ENCODE peak calls at places on chromosomes 11 and 22, in five cellular contexts. S is IMR-90, J is mesendoderm, U is mesenchymal stem cell, H is H9. R is an unnamed sample.

GRCh38 chr11:19191530-19192169 is 10.1 kb downstream of the CSRP3 start:
- DNase-seq in S (no peak), J (peak), U (peak), H (no peak), R (no peak)

GRCh38 chr22:48370508-48371325 is 1457.0 kb downstream of the BRD1 start:
- DNase-seq in S (no peak), J (peak), U (no peak), H (no peak), R (no peak)

GRCh38 chr11:129734654-129735053 is 81.0 kb upstream of the TMEM45B start:
- DNase-seq in S (no peak), J (no peak), U (no peak), H (no peak), R (no peak)

GRCh38 chr22:46079093-46079860 is 71.0 kb upstream of the PPARA start:
- DNase-seq in S (no peak), J (no peak), U (no peak), H (no peak), R (no peak)

GRCh38 chr22:46866591-46866990 is 104.1 kb downstream of the TBC1D22A start:
- DNase-seq in S (peak), J (peak), U (peak), H (no peak), R (no peak)

GRCh38 chr22:48146426-48146825 is 1384.0 kb downstream of the TBC1D22A start:
- DNase-seq in S (no peak), J (no peak), U (no peak), H (no peak), R (no peak)

GRCh38 chr22:29477919-29478318 is 2.1 kb upstream of the NEFH start:
- DNase-seq in S (no peak), J (peak), U (no peak), H (no peak), R (no peak)

GRCh38 chr22:42074153-42074750 is at the start of gene PHETA2:
- DNase-seq in S (peak), J (peak), U (no peak), H (peak), R (no peak)

GRCh38 chr11:104332110-104332509 is 168.2 kb upstream of the PDGFD start:
- DNase-seq in S (no peak), J (peak), U (no peak), H (peak), R (peak)

GRCh38 chr11:124538019-124538418 is 5.4 kb downstream of the OR8B12 start:
- DNase-seq in S (peak), J (peak), U (peak), H (no peak), R (no peak)

GRCh38 chr22:50683086-50683993 is 10.7 kb downstream of the SHANK3 start:
- DNase-seq in S (no peak), J (no peak), U (no peak), H (no peak), R (no peak)

GRCh38 chr11:100793525-100793924 is 106.4 kb downstream of the ARHGAP42 start:
- DNase-seq in S (no peak), J (no peak), U (no peak), H (no peak), R (no peak)

GRCh38 chr11:60155928-60156327 is 27.0 kb downstream of the MS4A6A start:
- DNase-seq in S (no peak), J (peak), U (no peak), H (no peak), R (no peak)

GRCh38 chr11:63937713-63938480 is 905 bp upstream of the NAA40 start:
- DNase-seq in S (no peak), J (peak), U (no peak), H (peak), R (no peak)

GRCh38 chr11:10490398-10491232 is 35.6 kb downstream of the AMPD3 start:
- DNase-seq in S (peak), J (peak), U (peak), H (peak), R (peak)

GRCh38 chr11:118898400-118899295 is 15.0 kb downstream of the CXCR5 start:
- DNase-seq in S (no peak), J (no peak), U (no peak), H (no peak), R (no peak)

GRCh38 chr22:23696326-23696851 is 5.6 kb downstream of the RGL4 start:
- DNase-seq in S (peak), J (no peak), U (no peak), H (no peak), R (no peak)

GRCh38 chr11:2421226-2421994 is 20.9 kb downstream of the TSSC4 start:
- DNase-seq in S (no peak), J (no peak), U (no peak), H (no peak), R (no peak)

GRCh38 chr11:94786264-94787126 is 18.3 kb downstream of the AMOTL1 start:
- DNase-seq in S (peak), J (peak), U (peak), H (peak), R (no peak)

GRCh38 chr22:42926034-42926433 is 69.0 kb upstream of the ARFGAP3 start:
- DNase-seq in S (no peak), J (no peak), U (no peak), H (no peak), R (no peak)

GRCh38 chr11:1746516-1746931 is 3.9 kb downstream of the IFITM10 start:
- DNase-seq in S (no peak), J (no peak), U (no peak), H (no peak), R (no peak)

GRCh38 chr11:118622376-118623290 is 15.2 kb downstream of the PHLDB1 start:
- DNase-seq in S (peak), J (no peak), U (peak), H (no peak), R (no peak)

GRCh38 chr22:47851586-47851985 is 1089.1 kb downstream of the TBC1D22A start:
- DNase-seq in S (no peak), J (no peak), U (no peak), H (no peak), R (no peak)

GRCh38 chr11:86021390-86021789 is 47.5 kb downstream of the PICALM start:
- DNase-seq in S (no peak), J (no peak), U (no peak), H (no peak), R (no peak)

GRCh38 chr22:31313366-31314147 is 21.3 kb upstream of the PIK3IP1 start:
- DNase-seq in S (peak), J (peak), U (peak), H (peak), R (peak)

GRCh38 chr11:18367431-18367830 is 26.9 kb upstream of the LDHA start:
- DNase-seq in S (peak), J (no peak), U (no peak), H (no peak), R (no peak)

GRCh38 chr11:69744435-69744834 is 30.7 kb downstream of the FGF4 start:
- DNase-seq in S (peak), J (peak), U (peak), H (peak), R (no peak)
- H2BK120ac ChIP-seq in S (peak), J (no peak), U (no peak), H (no peak), R (no peak)

DNA sequence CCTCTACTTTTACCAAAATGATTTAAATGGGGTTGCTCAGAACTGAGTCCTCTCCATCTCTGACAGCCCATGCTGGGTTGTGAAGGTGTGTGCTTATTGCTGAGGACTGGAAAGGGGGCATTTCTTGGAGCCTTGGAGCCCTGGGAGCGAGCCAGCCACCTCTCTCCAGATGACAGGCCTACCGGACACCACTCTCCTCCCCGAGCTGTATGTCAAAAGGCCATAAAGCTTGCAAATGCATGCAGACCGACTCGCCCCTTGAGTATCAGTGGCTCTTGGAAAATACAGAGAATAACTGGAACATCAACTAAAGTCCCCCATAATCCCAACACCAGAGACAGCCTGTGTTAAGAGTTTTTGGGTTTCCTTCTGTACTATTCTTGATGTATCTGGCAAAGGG is 67.9 kb upstream of the PITPNB start:
- DNase-seq in S (no peak), J (no peak), U (peak), H (no peak), R (no peak)
- H2BK120ac ChIP-seq in S (peak), J (no peak), U (no peak), H (no peak), R (no peak)

GRCh38 chr11:57633394-57634058 is 16.2 kb downstream of the YPEL4 start:
- DNase-seq in S (no peak), J (no peak), U (no peak), H (no peak), R (no peak)
- H2BK120ac ChIP-seq in S (no peak), J (no peak), U (no peak), H (no peak), R (no peak)

DNA sequence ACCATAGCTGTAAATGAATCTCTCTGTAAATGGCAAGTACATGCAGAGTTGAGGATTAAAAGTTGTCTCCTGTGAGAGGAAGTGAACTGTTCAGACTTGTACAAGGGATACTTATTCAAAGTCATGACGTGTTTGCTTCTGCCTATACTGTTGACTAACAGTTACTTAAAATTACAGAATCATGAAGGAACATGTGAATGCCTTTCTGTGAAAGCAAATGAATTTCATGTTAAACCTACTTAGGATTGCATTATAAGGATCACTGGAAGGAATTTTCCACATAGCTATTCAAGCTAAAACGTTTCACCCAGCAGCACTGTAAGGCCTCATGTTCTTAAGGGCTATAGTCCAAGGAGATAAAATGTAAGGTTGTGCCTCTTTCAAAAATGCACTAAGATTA is 93.4 kb upstream of the BIRC3 start:
- DNase-seq in S (peak), J (no peak), U (peak), H (no peak), R (no peak)
- H2BK120ac ChIP-seq in S (no peak), J (no peak), U (no peak), H (no peak), R (no peak)

GRCh38 chr11:65473275-65473860 is 25.5 kb upstream of the MALAT1 start:
- DNase-seq in S (peak), J (no peak), U (no peak), H (no peak), R (no peak)

GRCh38 chr11:65479184-65480145 is 19.4 kb upstream of the MALAT1 start:
- DNase-seq in S (peak), J (peak), U (peak), H (peak), R (no peak)

GRCh38 chr11:65478411-65479183 is 20.2 kb upstream of the MALAT1 start:
- DNase-seq in S (peak), J (no peak), U (no peak), H (no peak), R (no peak)

GRCh38 chr11:65477271-65478029 is 21.4 kb upstream of the MALAT1 start:
- DNase-seq in S (peak), J (peak), U (peak), H (peak), R (peak)

DNA sequence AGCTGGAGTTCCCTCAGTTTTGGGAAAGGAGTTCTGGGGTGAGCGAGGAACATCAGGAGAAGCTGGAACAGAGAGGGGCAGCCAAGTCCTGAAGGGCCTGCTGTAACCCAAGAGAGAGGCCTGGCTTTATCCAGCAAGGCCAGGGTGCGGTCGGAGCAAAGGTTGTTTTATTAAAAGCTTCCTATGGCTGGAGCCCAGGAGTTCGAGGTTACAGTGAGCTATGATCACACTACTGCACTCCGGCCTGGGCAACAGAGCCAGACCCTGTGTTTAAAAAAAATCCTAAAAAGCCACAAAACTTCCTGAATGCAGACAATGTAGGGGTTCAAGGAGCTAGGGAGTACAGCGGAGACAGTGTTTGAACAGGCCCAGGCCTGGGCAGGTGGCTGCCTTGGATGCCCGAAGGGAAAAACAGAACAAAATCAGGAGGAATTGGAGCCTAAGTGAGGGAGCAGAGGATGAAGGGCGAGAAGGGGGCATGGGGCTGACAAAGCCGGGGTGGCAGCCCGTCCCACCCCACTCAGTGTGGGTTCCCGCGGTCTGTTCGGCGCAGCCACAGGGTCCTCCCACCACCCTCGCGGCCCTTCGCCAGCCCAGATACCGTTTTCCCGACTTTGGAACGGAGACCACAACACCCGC is 22.1 kb upstream of the MALAT1 start:
- DNase-seq in S (no peak), J (no peak), U (peak), H (no peak), R (no peak)
- H2BK120ac ChIP-seq in S (peak), J (peak), U (peak), H (no peak), R (no peak)

DNA sequence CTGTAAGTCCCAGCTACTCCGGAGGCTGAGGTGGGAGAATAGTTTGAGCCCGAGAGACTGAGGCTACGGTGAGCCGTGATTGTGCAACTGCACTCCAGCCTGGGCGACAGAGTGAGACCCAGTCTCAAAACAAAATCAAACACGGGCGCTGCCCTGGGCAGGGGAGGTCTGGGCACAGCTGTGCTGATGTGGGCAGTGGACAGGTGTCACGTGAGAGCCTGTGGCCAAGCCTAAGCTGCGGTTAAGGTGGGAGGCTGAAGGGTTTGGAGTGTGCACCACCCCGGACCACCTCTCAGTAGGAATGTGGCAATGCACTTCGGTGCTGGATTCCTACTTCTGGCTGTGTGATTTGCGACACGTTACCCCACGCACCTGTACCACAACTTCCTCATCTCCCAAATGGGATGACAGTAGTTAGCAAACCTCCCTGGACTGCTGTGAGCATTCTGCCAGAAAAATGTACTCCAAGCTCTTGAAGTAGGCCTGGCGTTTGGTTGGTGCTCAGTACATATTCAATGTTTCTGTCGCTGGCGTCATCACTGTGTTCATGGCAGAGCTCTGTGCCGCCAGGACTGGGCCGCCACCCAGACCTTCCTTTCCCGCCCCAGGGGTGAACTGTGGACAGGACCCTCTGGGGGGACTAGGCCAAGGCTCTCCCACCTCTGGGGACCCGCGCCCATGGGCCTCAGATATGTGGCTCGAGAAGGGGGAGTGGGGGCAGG is 807 bp upstream of the ZNF74 start:
- DNase-seq in S (no peak), J (no peak), U (no peak), H (no peak), R (no peak)
- H2BK120ac ChIP-seq in S (peak), J (no peak), U (peak), H (no peak), R (no peak)

R was measured in neuronal stem cell.